ENCODE peak calls at places on chromosomes 1 and 21, in eight cellular contexts. B is tibial nerve, F is esophagus squamous epithelium, N is neuronal stem cell, Z is SJSA1, V is heart left ventricle, R is GM23338, K is fibroblast of lung. C is an unnamed sample.

GRCh38 chr1:18800258-18800657 is 59.2 kb downstream of the TAS1R2 start:
- DNase-seq in R (no peak), V (no peak), B (no peak), Z (no peak), F (no peak), K (no peak), N (no peak), C (no peak)

GRCh38 chr1:28067523-28068090 is 20.8 kb downstream of the EYA3 start:
- DNase-seq in K (peak; percentile 43), R (no peak), Z (no peak), V (no peak), F (no peak), B (no peak), N (no peak), C (no peak)

GRCh38 chr21:45724345-45724961 is 80.9 kb downstream of the PCBP3 start:
- DNase-seq in V (peak; percentile 40), R (no peak), K (no peak), N (no peak), F (no peak), Z (no peak), B (no peak), C (peak; percentile 33)

GRCh38 chr1:41862411-41863221 is 56.1 kb downstream of the HIVEP3 start:
- DNase-seq in B (no peak), Z (peak; percentile 83), N (no peak), K (peak; percentile 70), R (no peak), F (no peak), V (no peak), C (peak; percentile 44)

GRCh38 chr1:44721521-44722361 is 9.2 kb downstream of the RNU5D-1 start:
- DNase-seq in N (no peak), Z (peak; percentile 29), F (no peak), R (peak; percentile 82), V (no peak), K (peak; percentile 90), B (no peak), C (no peak)

GRCh38 chr1:192401832-192402231 is 85.0 kb downstream of the RGS21 start:
- DNase-seq in B (no peak), F (no peak), R (no peak), Z (no peak), V (no peak), N (no peak), K (peak; percentile 29), C (no peak)

GRCh38 chr1:97270508-97271307 is 549.1 kb downstream of the PTBP2 start:
- DNase-seq in K (no peak), V (no peak), N (no peak), B (no peak), R (no peak), Z (no peak), F (no peak), C (no peak)

GRCh38 chr1:65526049-65526556 is 105.6 kb downstream of the LEPR start:
- DNase-seq in B (no peak), V (no peak), Z (no peak), R (peak; percentile 26), F (no peak), K (no peak), N (no peak), C (no peak)

GRCh38 chr1:119358661-119359060 is 9.9 kb upstream of the HAO2 start:
- DNase-seq in N (no peak), V (no peak), F (no peak), K (no peak), R (no peak), B (no peak), Z (no peak), C (no peak)

GRCh38 chr21:29256125-29256895 is 42.4 kb upstream of the BACH1 start:
- DNase-seq in B (no peak), R (no peak), K (no peak), Z (no peak), V (no peak), N (no peak), F (no peak), C (no peak)

GRCh38 chr1:60984066-60984799 is 98.1 kb upstream of the NFIA start:
- DNase-seq in V (peak; percentile 76), K (peak; percentile 58), F (no peak), Z (no peak), R (no peak), B (peak; percentile 30), N (no peak), C (no peak)

GRCh38 chr21:45003331-45004058 is 63.7 kb downstream of the SLX9 start:
- DNase-seq in N (no peak), Z (no peak), B (no peak), F (no peak), V (no peak), R (no peak), K (no peak), C (no peak)

GRCh38 chr1:30472009-30472408 is 251.4 kb downstream of the MATN1 start:
- DNase-seq in N (no peak), B (no peak), V (no peak), R (no peak), Z (no peak), F (no peak), K (no peak), C (no peak)

GRCh38 chr21:43936186-43936967 is 71.4 kb downstream of the AGPAT3 start:
- DNase-seq in R (no peak), Z (no peak), V (no peak), K (no peak), N (no peak), F (no peak), B (no peak), C (no peak)
- H3K27ac ChIP-seq in R (peak overlapping the region; percentile 19), Z (no peak overlapping the region), V (peak overlapping the region; percentile 34), K (peak overlapping the region; percentile 8), N (no peak overlapping the region), F (peak overlapping the region; percentile 61), B (peak overlapping the region; percentile 64), C (peak overlapping the region; percentile 76)

GRCh38 chr1:200355815-200356214 is 54.0 kb downstream of the ZNF281 start:
- DNase-seq in R (no peak), Z (no peak), K (no peak), V (no peak), B (no peak), N (no peak), F (no peak), C (no peak)

GRCh38 chr1:200351826-200352549 is 57.8 kb downstream of the ZNF281 start:
- DNase-seq in B (no peak), R (no peak), Z (peak; percentile 77), F (no peak), N (no peak), K (peak; percentile 94), V (no peak), C (no peak)

GRCh38 chr1:200354243-200354642 is 55.6 kb downstream of the ZNF281 start:
- DNase-seq in K (no peak), V (no peak), N (no peak), R (no peak), F (no peak), B (no peak), Z (no peak), C (no peak)

GRCh38 chr1:200353232-200353631 is 56.6 kb downstream of the ZNF281 start:
- DNase-seq in R (no peak), K (no peak), Z (no peak), F (no peak), B (no peak), V (no peak), N (no peak), C (no peak)
- H3K27ac ChIP-seq in R (no peak overlapping the region), K (peak overlapping the region; percentile 62), Z (peak overlapping the region; percentile 80), F (no peak overlapping the region), B (peak overlapping the region; percentile 64), V (no peak overlapping the region), N (no peak overlapping the region), C (no peak overlapping the region)

GRCh38 chr1:1437904-1438376 is 2.5 kb downstream of the VWA1 start:
- DNase-seq in Z (no peak), B (no peak), N (no peak), R (no peak), V (no peak), F (no peak), K (no peak), C (no peak)

GRCh38 chr1:1435911-1436633 is 582 bp downstream of the VWA1 start:
- DNase-seq in N (no peak), B (no peak), Z (no peak), F (no peak), V (no peak), K (no peak), R (no peak), C (no peak)

GRCh38 chr1:1435094-1435903 is at the start of gene VWA1:
- DNase-seq in R (peak; percentile 79), N (no peak), F (no peak), V (peak; percentile 77), B (no peak), K (peak; percentile 53), Z (no peak), C (peak; percentile 39)

GRCh38 chr1:1437033-1437903 is 1.8 kb downstream of the VWA1 start:
- DNase-seq in V (no peak), Z (no peak), K (no peak), F (no peak), R (no peak), N (no peak), B (no peak), C (no peak)

GRCh38 chr1:1436634-1437032 is 1.1 kb downstream of the VWA1 start:
- DNase-seq in B (no peak), N (no peak), K (no peak), V (no peak), F (no peak), Z (no peak), R (no peak), C (no peak)
- H3K27ac ChIP-seq in B (peak overlapping the region; percentile 84), N (no peak overlapping the region), K (no peak overlapping the region), V (no peak overlapping the region), F (peak overlapping the region; percentile 96), Z (no peak overlapping the region), R (no peak overlapping the region), C (peak overlapping the region; percentile 32)

GRCh38 chr1:38728176-38728908 is 131.2 kb downstream of the RRAGC start:
- DNase-seq in Z (peak; percentile 92), R (peak; percentile 20), B (no peak), F (no peak), V (peak; percentile 62), N (no peak), K (peak; percentile 74), C (peak; percentile 30)
- H3K27ac ChIP-seq in Z (peak overlapping the region; percentile 91), R (no peak overlapping the region), B (peak overlapping the region; percentile 53), F (peak overlapping the region; percentile 73), V (no peak overlapping the region), N (no peak overlapping the region), K (no peak overlapping the region), C (no peak overlapping the region)

GRCh38 chr1:178939328-178939727 is 68.5 kb upstream of the ANGPTL1 start:
- DNase-seq in N (no peak), B (no peak), V (peak; percentile 39), K (peak; percentile 21), Z (no peak), R (no peak), F (no peak), C (no peak)
- H3K27ac ChIP-seq in N (no peak overlapping the region), B (peak overlapping the region; percentile 87), V (peak overlapping the region; percentile 86), K (peak overlapping the region; percentile 45), Z (no peak overlapping the region), R (no peak overlapping the region), F (peak overlapping the region; percentile 89), C (no peak overlapping the region)